ENCODE peak calls at places on chromosomes 12 and 14, in seven cellular contexts. X is SK-N-SH, Z is HCT116, F is GM12878, K is HepG2, B is K562, P is H1. M is an unnamed sample.

GRCh38 chr12:128388461-128388921 is 121.5 kb downstream of the TMEM132C start:
- DNase-seq in Z (no peak), F (no peak), B (no peak), X (no peak), K (no peak), P (no peak), M (no peak)

GRCh38 chr12:122893208-122894151 is 2.4 kb downstream of the VPS37B start:
- DNase-seq in Z (no peak), K (no peak), F (no peak), P (no peak), B (no peak), X (no peak), M (no peak)

GRCh38 chr12:9134981-9135628 is 19.4 kb upstream of the A2M start:
- DNase-seq in F (no peak), Z (peak; percentile 8), B (peak; percentile 9), K (peak; percentile 56), X (no peak), P (peak; percentile 45), M (peak; percentile 36)

GRCh38 chr12:121839106-121839992 is 19.3 kb downstream of the HPD start:
- DNase-seq in X (peak; percentile 99), K (no peak), F (peak; percentile 86), P (peak; percentile 100), Z (peak; percentile 95), B (peak; percentile 100), M (peak; percentile 94)

GRCh38 chr12:104094284-104094683 is 30.0 kb downstream of the HCFC2 start:
- DNase-seq in K (no peak), P (no peak), X (no peak), Z (no peak), B (no peak), F (no peak), M (no peak)

GRCh38 chr12:4270016-4270669 is 3.4 kb upstream of the CCND2 start:
- DNase-seq in P (peak; percentile 80), X (no peak), Z (no peak), F (no peak), B (no peak), K (no peak), M (no peak)

GRCh38 chr14:89418452-89418851 is 1.4 kb upstream of the FOXN3 start:
- DNase-seq in F (no peak), B (no peak), P (no peak), K (no peak), Z (no peak), X (peak; percentile 67), M (no peak)

GRCh38 chr12:132520421-132521199 is 30.7 kb downstream of the FBRSL1 start:
- DNase-seq in B (no peak), Z (no peak), K (no peak), X (no peak), P (no peak), F (no peak), M (no peak)

GRCh38 chr14:77714926-77715325 is 7.0 kb downstream of the SLIRP start:
- DNase-seq in P (no peak), X (no peak), F (no peak), Z (no peak), K (no peak), B (no peak), M (no peak)

GRCh38 chr12:11688379-11688778 is 38.9 kb downstream of the ETV6 start:
- DNase-seq in Z (no peak), P (no peak), F (no peak), B (no peak), X (no peak), K (no peak), M (no peak)

GRCh38 chr12:116687888-116688287 is 50.0 kb downstream of the SPRING1 start:
- DNase-seq in X (peak; percentile 67), Z (peak; percentile 60), F (no peak), B (peak; percentile 59), P (peak; percentile 92), K (peak; percentile 44), M (peak; percentile 82)

GRCh38 chr14:60381909-60382308 is 104.0 kb downstream of the C14orf39 start:
- DNase-seq in Z (no peak), B (no peak), F (no peak), X (no peak), K (no peak), P (no peak), M (no peak)

DNA sequence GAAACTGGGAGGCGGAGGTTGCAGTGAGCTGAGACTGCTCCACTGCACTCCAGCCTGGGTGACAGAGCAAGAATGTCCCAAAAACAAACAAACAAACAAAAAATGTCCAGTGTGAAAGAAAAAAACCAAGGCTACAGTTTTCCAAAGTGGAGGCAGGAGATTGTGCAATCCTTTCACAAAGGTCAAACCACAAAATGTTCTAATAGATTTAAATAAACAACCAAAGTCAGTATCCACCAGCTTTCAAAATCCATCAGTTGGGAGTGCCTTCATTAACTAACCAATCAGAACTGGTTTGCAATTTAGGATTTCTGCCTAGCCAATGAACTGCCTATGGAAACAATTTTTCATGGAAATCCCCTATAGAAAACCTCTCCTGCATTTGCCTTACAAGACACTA is 52.3 kb upstream of the TRIM9 start:
- DNase-seq in K (peak; percentile 6), Z (no peak), B (no peak), F (no peak), X (no peak), P (no peak), M (no peak)
- TF ChIP-seq YY1 in K (no peak), Z (no peak), B (no peak), F (no peak), X (no peak), P (no peak), M (no peak)

DNA sequence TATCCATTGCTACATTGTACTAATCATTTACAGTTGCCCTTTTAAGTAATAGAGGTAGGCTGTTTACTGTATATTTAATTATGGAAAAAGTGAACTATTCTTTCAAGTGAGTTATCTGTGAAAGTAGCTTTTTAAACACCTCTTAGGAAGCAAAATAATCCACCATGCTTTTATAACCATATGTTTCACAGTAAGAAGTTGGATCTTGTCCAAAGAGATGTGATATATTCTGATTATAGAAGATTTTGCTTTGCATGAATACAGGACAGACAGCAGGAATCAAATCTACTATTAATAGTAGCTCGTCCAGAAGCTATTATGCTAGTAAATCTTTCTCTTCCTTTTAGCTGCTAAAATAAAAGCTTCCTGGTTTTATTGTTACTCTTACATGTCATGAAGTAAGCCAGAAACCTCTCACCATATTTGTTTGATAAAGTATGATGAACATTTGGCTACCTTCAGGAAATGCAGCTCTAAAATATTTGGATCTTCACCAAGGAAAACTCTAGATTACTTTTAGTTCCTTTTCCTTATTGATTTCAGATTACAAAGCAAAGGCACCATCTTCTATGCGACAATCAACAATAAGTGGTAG is 257.0 kb downstream of the IPO8 start:
- DNase-seq in P (no peak), X (no peak), F (no peak), Z (no peak), K (no peak), B (no peak), M (no peak)
- TF ChIP-seq YY1 in P (no peak), X (no peak), F (no peak), Z (no peak), K (no peak), B (no peak), M (no peak)

DNA sequence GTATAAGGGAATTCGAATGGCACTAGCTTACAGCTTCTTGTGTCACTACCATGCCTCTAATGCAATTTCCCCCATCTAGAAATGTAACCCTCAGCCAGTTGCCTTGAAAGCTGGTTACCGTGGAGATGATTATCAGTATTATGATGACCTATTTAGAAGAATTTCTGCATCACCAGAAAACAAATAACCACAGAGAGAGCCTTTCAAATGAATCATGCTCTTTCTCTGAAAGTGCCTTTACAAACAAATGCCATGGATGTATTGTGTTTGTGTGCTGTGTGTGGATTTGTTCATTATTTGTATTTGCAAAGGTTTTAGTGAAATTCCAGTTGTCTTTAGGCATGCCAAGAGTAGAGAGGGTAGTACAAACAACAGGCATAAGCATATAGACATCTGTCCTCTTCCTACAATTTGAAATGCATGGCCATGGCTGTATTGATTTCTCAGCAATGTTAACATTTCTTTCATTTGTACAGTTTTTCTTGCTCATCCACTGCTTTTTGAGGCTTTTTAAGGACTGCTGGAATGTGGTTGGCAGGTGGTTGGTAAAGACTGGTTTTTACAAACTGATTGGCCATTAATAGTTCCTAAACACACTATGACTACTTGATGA is 266.5 kb downstream of the PAWR start:
- DNase-seq in F (no peak), X (peak; percentile 30), Z (no peak), P (no peak), K (peak; percentile 91), B (no peak), M (no peak)
- TF ChIP-seq YY1 in F (no peak), X (no peak), Z (no peak), P (no peak), K (no peak), B (no peak), M (no peak)

GRCh38 chr12:69687390-69687789 is 11.7 kb downstream of the BEST3 start:
- DNase-seq in P (no peak), X (no peak), F (no peak), Z (no peak), B (no peak), K (no peak), M (no peak)
- TF ChIP-seq YY1 in P (no peak), X (no peak), F (no peak), Z (no peak), B (no peak), K (no peak), M (no peak)

M was measured in NT2/D1.